ENCODE peak calls at places on chromosomes 3 and 15, in ten cellular contexts. H is GM23338; V is body of pancreas; O is kidney epithelial cell; D is neuronal stem cell; E is SK-N-SH; U is fibroblast of lung; L is HepG2; X is K562; Q is effector memory CD4-positive, alpha-beta T cell. Y is an unnamed sample.

GRCh38 chr3:11662392-11662990 is 18.8 kb upstream of the VGLL4 start:
- DNase-seq in H (peak; percentile 62), L (peak; percentile 29), X (no peak), V (no peak), E (no peak), D (no peak), U (peak; percentile 18), O (no peak), Q (no peak), Y (no peak)

GRCh38 chr3:151087648-151088047 is 2.2 kb downstream of the MED12L start:
- DNase-seq in U (no peak), V (no peak), O (no peak), E (no peak), X (no peak), L (no peak), H (no peak), D (no peak), Q (no peak), Y (no peak)

GRCh38 chr15:82641129-82641798 is 5.9 kb downstream of the CPEB1 start:
- DNase-seq in O (no peak), D (no peak), U (no peak), Q (no peak), H (no peak), E (no peak), V (no peak), L (no peak), X (no peak), Y (no peak)

GRCh38 chr3:138938056-138938876 is 8.7 kb downstream of the FOXL2 start:
- DNase-seq in D (no peak), X (no peak), O (no peak), Q (no peak), H (peak; percentile 73), E (no peak), L (no peak), U (no peak), V (no peak), Y (no peak)

GRCh38 chr3:126459111-126459762 is 16.5 kb downstream of the ZXDC start:
- DNase-seq in H (no peak), O (no peak), Q (no peak), V (peak; percentile 88), L (no peak), E (no peak), X (no peak), U (no peak), D (no peak), Y (no peak)

GRCh38 chr3:161050929-161051328 is 54.2 kb downstream of the B3GALNT1 start:
- DNase-seq in H (no peak), U (no peak), E (no peak), L (no peak), D (no peak), V (no peak), X (no peak), Q (no peak), O (no peak), Y (no peak)

GRCh38 chr3:95356764-95357501 is 1294.1 kb downstream of the NSUN3 start:
- DNase-seq in Q (no peak), L (no peak), H (no peak), X (no peak), O (peak; percentile 50), D (no peak), E (no peak), U (no peak), V (no peak), Y (no peak)

GRCh38 chr15:93037341-93038063 is 51.5 kb downstream of the RGMA start:
- DNase-seq in O (no peak), L (no peak), E (peak; percentile 34), U (peak; percentile 40), D (no peak), X (peak; percentile 41), Q (no peak), V (peak; percentile 55), H (no peak), Y (no peak)

GRCh38 chr3:31235062-31235704 is 297.5 kb upstream of the STT3B start:
- DNase-seq in O (no peak), H (no peak), X (no peak), Q (no peak), V (no peak), D (no peak), U (no peak), L (no peak), E (peak; percentile 75), Y (no peak)

GRCh38 chr3:114880078-114880477 is 267.0 kb downstream of the ZBTB20 start:
- DNase-seq in Q (no peak), E (no peak), V (peak; percentile 52), O (no peak), H (no peak), U (peak; percentile 48), X (no peak), D (no peak), L (no peak), Y (no peak)

GRCh38 chr3:160447544-160447943 is 2.0 kb downstream of the TRIM59 start:
- DNase-seq in D (no peak), O (no peak), Q (no peak), E (no peak), V (no peak), X (no peak), L (no peak), U (peak; percentile 63), H (no peak), Y (no peak)

GRCh38 chr3:18415132-18415531 is 10.0 kb downstream of the SATB1 start:
- DNase-seq in L (no peak), X (no peak), V (no peak), H (no peak), O (no peak), E (no peak), D (no peak), Q (no peak), U (no peak), Y (no peak)

GRCh38 chr15:75238150-75238549 is 20.0 kb upstream of the GOLGA6C start:
- DNase-seq in H (no peak), U (no peak), Q (no peak), O (no peak), X (no peak), E (no peak), D (no peak), L (no peak), V (no peak), Y (no peak)
- H3K27me3 ChIP-seq in H (no peaks in the 10 kb centered on the region), U (peaks cover 25% of the 10 kb centered on the region), Q (peaks cover 3% of the 10 kb centered on the region), O (peaks cover 19% of the 10 kb centered on the region), X (peaks cover under 1% of the 10 kb centered on the region), E (peaks cover 17% of the 10 kb centered on the region), D (no peaks in the 10 kb centered on the region), L (peaks cover 40% of the 10 kb centered on the region), V (no peaks in the 10 kb centered on the region), Y (no peaks in the 10 kb centered on the region)

GRCh38 chr15:50736823-50737222 is 28.7 kb downstream of the SPPL2A start:
- DNase-seq in Q (no peak), U (no peak), L (no peak), D (no peak), V (no peak), E (no peak), X (no peak), H (no peak), O (no peak), Y (no peak)
- H3K36me3 ChIP-seq in Q (peaks cover 31% of the 10 kb centered on the region), U (peaks cover 4% of the 10 kb centered on the region), L (peaks cover 3% of the 10 kb centered on the region), D (peaks cover 82% of the 10 kb centered on the region), V (peaks cover 3% of the 10 kb centered on the region), E (peaks cover 48% of the 10 kb centered on the region), X (peaks cover 26% of the 10 kb centered on the region), H (peaks cover 9% of the 10 kb centered on the region), O (no peaks in the 10 kb centered on the region), Y (no peaks in the 10 kb centered on the region)

GRCh38 chr15:43214592-43215295 is 6.1 kb downstream of the EPB42 start:
- DNase-seq in O (no peak), V (no peak), H (no peak), E (no peak), U (no peak), Q (no peak), L (no peak), D (no peak), X (no peak), Y (no peak)

GRCh38 chr15:43215961-43216360 is 4.9 kb downstream of the EPB42 start:
- DNase-seq in L (no peak), E (no peak), V (no peak), O (no peak), Q (no peak), D (no peak), X (no peak), U (peak; percentile 26), H (no peak), Y (no peak)

GRCh38 chr15:43212951-43213350 is 7.9 kb downstream of the EPB42 start:
- DNase-seq in V (no peak), O (no peak), U (no peak), L (no peak), X (no peak), D (no peak), Q (no peak), E (no peak), H (no peak), Y (no peak)

GRCh38 chr15:43213466-43213865 is 7.4 kb downstream of the EPB42 start:
- DNase-seq in H (no peak), V (no peak), O (no peak), X (no peak), E (no peak), L (no peak), U (no peak), Q (no peak), D (no peak), Y (no peak)

GRCh38 chr15:43214169-43214568 is 6.6 kb downstream of the EPB42 start:
- DNase-seq in Q (no peak), X (peak; percentile 24), U (no peak), O (no peak), V (no peak), E (no peak), L (no peak), H (no peak), D (no peak), Y (no peak)
- H3K27me3 ChIP-seq in Q (no peaks in the 10 kb centered on the region), X (no peaks in the 10 kb centered on the region), U (peaks cover 13% of the 10 kb centered on the region), O (peaks cover 15% of the 10 kb centered on the region), V (no peaks in the 10 kb centered on the region), E (peaks cover 8% of the 10 kb centered on the region), L (peaks cover 38% of the 10 kb centered on the region), H (no peaks in the 10 kb centered on the region), D (no peaks in the 10 kb centered on the region), Y (no peaks in the 10 kb centered on the region)

GRCh38 chr3:179333084-179333483 is 10.3 kb downstream of the ZNF639 start:
- DNase-seq in Q (no peak), V (no peak), E (no peak), X (no peak), U (no peak), O (no peak), D (no peak), H (no peak), L (no peak), Y (no peak)
- H3K36me3 ChIP-seq in Q (peaks cover 55% of the 10 kb centered on the region), V (peaks cover 16% of the 10 kb centered on the region), E (peaks cover 89% of the 10 kb centered on the region), X (peaks cover 86% of the 10 kb centered on the region), U (peaks cover 11% of the 10 kb centered on the region), O (no peaks in the 10 kb centered on the region), D (peaks cover 93% of the 10 kb centered on the region), H (peaks cover 57% of the 10 kb centered on the region), L (peaks cover 19% of the 10 kb centered on the region), Y (peaks cover 14% of the 10 kb centered on the region)

DNA sequence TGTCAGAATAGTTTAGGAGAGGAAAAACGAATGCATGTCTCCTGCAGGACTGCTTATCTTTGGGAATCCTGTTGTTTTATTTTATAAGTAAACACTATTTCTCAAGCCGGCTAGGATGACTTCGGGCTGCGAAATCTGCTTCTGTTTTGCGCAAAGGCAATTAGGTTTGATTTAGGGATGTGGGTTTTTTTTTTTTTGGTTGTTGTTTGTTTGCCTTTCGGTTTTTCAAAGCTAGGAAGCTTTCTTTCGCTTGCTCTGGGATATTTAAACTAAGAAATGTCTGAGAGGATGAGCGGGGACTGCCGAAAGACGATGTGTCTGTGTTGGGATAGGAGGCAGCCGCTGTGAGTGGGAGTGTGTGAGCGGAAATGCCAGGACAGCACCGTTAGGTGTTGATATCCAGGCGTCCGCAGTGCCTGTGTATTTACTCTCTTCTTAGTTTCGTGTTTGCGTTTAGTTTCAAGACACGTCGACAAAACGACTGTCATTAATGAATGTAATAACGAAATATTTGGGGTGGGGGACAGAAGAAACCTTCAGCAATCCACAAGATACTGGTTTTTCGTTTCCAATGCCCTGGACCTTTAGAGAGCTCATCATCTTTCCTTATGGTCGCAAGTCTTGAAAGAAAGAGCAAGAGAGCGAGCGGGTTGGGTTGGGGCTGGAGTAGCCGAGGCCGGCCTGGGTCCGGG is 620 bp downstream of the ISL2 start:
- DNase-seq in O (no peak), D (no peak), U (no peak), E (peak; percentile 67), X (peak; percentile 42), L (peak; percentile 39), Q (no peak), H (peak; percentile 33), V (no peak), Y (no peak)
- H3K27me3 ChIP-seq in O (peaks cover 91% of the 10 kb centered on the region), D (peaks cover 54% of the 10 kb centered on the region), U (peaks cover 79% of the 10 kb centered on the region), E (no peaks in the 10 kb centered on the region), X (no peaks in the 10 kb centered on the region), L (no peaks in the 10 kb centered on the region), Q (peaks cover 81% of the 10 kb centered on the region), H (peaks cover 85% of the 10 kb centered on the region), V (peaks cover 60% of the 10 kb centered on the region), Y (no peaks in the 10 kb centered on the region)